ENCODE peak calls at places on chromosome 1, in eight cellular contexts. L is astrocyte of the spinal cord; D is RCC 7860; Z is GF-D8; I is GM06990; J is iris pigment epithelial cell; A is ELR; P is activated T-helper 1 cell treated with anti-CD3 and anti-CD28 coated beads, Interleukin-2, amount 50 U/mL, for 16 hours. B is an unnamed sample.
A peak's percentile ranks its signal among the peaks of the same experiment; 100 is the strongest.

GRCh38 chr1:232923739-232924386 is 26.5 kb upstream of the NTPCR start:
- DNase-seq in L (peak; percentile 51), D (peak; percentile 96), Z (no peak), I (peak; percentile 8), J (peak; percentile 3), A (peak; percentile 82), P (no peak), B (no peak)

GRCh38 chr1:227889863-227890405 is 57.8 kb downstream of the WNT9A start:
- DNase-seq in L (no peak), D (no peak), Z (no peak), I (no peak), J (no peak), A (no peak), P (no peak), B (no peak)

GRCh38 chr1:181087400-181087901 is 1.0 kb upstream of the IER5 start:
- DNase-seq in L (no peak), D (peak; percentile 42), Z (peak; percentile 82), I (peak; percentile 53), J (no peak), A (peak; percentile 67), P (no peak), B (no peak)

GRCh38 chr1:198174297-198174696 is 17.5 kb downstream of the NEK7 start:
- DNase-seq in L (no peak), D (no peak), Z (no peak), I (peak; percentile 34), J (peak; percentile 75), A (peak; percentile 40), P (no peak), B (no peak)

GRCh38 chr1:40264354-40264781 is 6.3 kb downstream of the ZMPSTE24 start:
- DNase-seq in L (no peak), D (no peak), Z (no peak), I (no peak), J (peak; percentile 36), A (no peak), P (no peak), B (no peak)

GRCh38 chr1:180528868-180529470 is 26.6 kb upstream of the ACBD6 start:
- DNase-seq in L (peak; percentile 53), D (no peak), Z (no peak), I (no peak), J (peak; percentile 39), A (no peak), P (no peak), B (no peak)

GRCh38 chr1:8962812-8963669 is 17.4 kb downstream of the CA6 start:
- DNase-seq in L (no peak), D (peak; percentile 43), Z (peak; percentile 15), I (peak; percentile 15), J (peak; percentile 39), A (peak; percentile 74), P (no peak), B (no peak)

GRCh38 chr1:172167801-172168596 is 252.5 kb upstream of the C1orf105 start:
- DNase-seq in L (peak; percentile 91), D (no peak), Z (no peak), I (no peak), J (peak; percentile 84), A (no peak), P (no peak), B (no peak)

GRCh38 chr1:164155337-164155850 is 403.6 kb upstream of the PBX1 start:
- DNase-seq in L (no peak), D (no peak), Z (no peak), I (no peak), J (no peak), A (no peak), P (no peak), B (no peak)

GRCh38 chr1:21338568-21339401 is 48.5 kb upstream of the ECE1 start:
- DNase-seq in L (peak; percentile 66), D (no peak), Z (no peak), I (no peak), J (peak; percentile 52), A (no peak), P (no peak), B (peak; percentile 81)

GRCh38 chr1:99306644-99307043 is 42.4 kb downstream of the PLPPR4 start:
- DNase-seq in L (no peak), D (no peak), Z (no peak), I (no peak), J (no peak), A (no peak), P (no peak), B (no peak)

GRCh38 chr1:202107321-202107761 is 15.4 kb upstream of the GPR37L1 start:
- DNase-seq in L (no peak), D (peak; percentile 65), Z (no peak), I (no peak), J (no peak), A (no peak), P (no peak), B (peak; percentile 70)

GRCh38 chr1:226653311-226653921 is 85.7 kb downstream of the ITPKB start:
- DNase-seq in L (no peak), D (no peak), Z (no peak), I (peak; percentile 64), J (no peak), A (no peak), P (peak; percentile 30), B (no peak)

GRCh38 chr1:2166254-2166653 is 28.3 kb downstream of the FAAP20 start:
- DNase-seq in L (no peak), D (no peak), Z (no peak), I (no peak), J (no peak), A (no peak), P (no peak), B (no peak)

GRCh38 chr1:201970334-201971159 is 11.9 kb upstream of the RNPEP start:
- DNase-seq in L (peak; percentile 25), D (peak; percentile 62), Z (no peak), I (no peak), J (peak; percentile 41), A (peak; percentile 56), P (no peak), B (peak; percentile 67)

GRCh38 chr1:52662645-52663313 is 29.8 kb downstream of the SHISAL2A start:
- DNase-seq in L (peak; percentile 27), D (no peak), Z (no peak), I (no peak), J (peak; percentile 50), A (peak; percentile 87), P (no peak), B (no peak)

GRCh38 chr1:207711285-207711684 is 40.6 kb upstream of the CD46 start:
- DNase-seq in L (no peak), D (no peak), Z (no peak), I (no peak), J (peak; percentile 40), A (peak; percentile 32), P (no peak), B (no peak)

GRCh38 chr1:156894711-156895407 is 1.3 kb downstream of the PEAR1 start:
- DNase-seq in L (no peak), D (no peak), Z (no peak), I (no peak), J (peak; percentile 67), A (peak; percentile 56), P (no peak), B (no peak)

GRCh38 chr1:55631508-55631907 is 416.3 kb upstream of the USP24 start:
- DNase-seq in L (peak; percentile 12), D (no peak), Z (no peak), I (no peak), J (peak; percentile 54), A (peak; percentile 63), P (no peak), B (no peak)

GRCh38 chr1:216702170-216702569 is 21.1 kb downstream of the ESRRG start:
- DNase-seq in L (no peak), D (no peak), Z (no peak), I (peak; percentile 46), J (no peak), A (no peak), P (no peak), B (no peak)

GRCh38 chr1:68218485-68218884 is 13.8 kb downstream of the WLS start:
- DNase-seq in L (no peak), D (no peak), Z (no peak), I (no peak), J (no peak), A (no peak), P (no peak), B (no peak)

GRCh38 chr1:231550448-231550781 is 21.9 kb downstream of the TSNAX start:
- DNase-seq in L (peak; percentile 7), D (no peak), Z (no peak), I (no peak), J (peak; percentile 28), A (peak; percentile 59), P (no peak), B (no peak)

GRCh38 chr1:235343726-235344125 is 15.4 kb downstream of the GGPS1 start:
- DNase-seq in L (no peak), D (no peak), Z (no peak), I (no peak), J (no peak), A (no peak), P (no peak), B (no peak)

GRCh38 chr1:187476671-187477070 is 647.9 kb downstream of the PLA2G4A start:
- DNase-seq in L (peak; percentile 22), D (no peak), Z (no peak), I (no peak), J (peak; percentile 24), A (peak; percentile 58), P (no peak), B (no peak)

GRCh38 chr1:21534674-21535378 is 25.6 kb downstream of the ALPL start:
- DNase-seq in L (peak; percentile 62), D (peak; percentile 36), Z (peak; percentile 6), I (no peak), J (peak; percentile 68), A (peak; percentile 47), P (no peak), B (peak; percentile 63)

GRCh38 chr1:3255680-3256079 is 186.7 kb downstream of the PRDM16 start:
- DNase-seq in L (no peak), D (no peak), Z (no peak), I (no peak), J (no peak), A (no peak), P (no peak), B (no peak)

GRCh38 chr1:108816049-108816882 is 40.6 kb downstream of the AKNAD1 start:
- DNase-seq in L (peak; percentile 97), D (peak; percentile 89), Z (no peak), I (no peak), J (peak; percentile 92), A (peak; percentile 94), P (no peak), B (peak; percentile 79)

GRCh38 chr1:41480204-41481108 is 4.0 kb downstream of the EDN2 start:
- DNase-seq in L (no peak), D (no peak), Z (no peak), I (no peak), J (no peak), A (no peak), P (no peak), B (no peak)

GRCh38 chr1:81118550-81118949 is 682.2 kb upstream of the ADGRL2 start:
- DNase-seq in L (no peak), D (no peak), Z (no peak), I (no peak), J (no peak), A (peak; percentile 55), P (no peak), B (no peak)

GRCh38 chr1:8911416-8912309 is 33.2 kb upstream of the ENO1 start:
- DNase-seq in L (peak; percentile 27), D (no peak), Z (no peak), I (no peak), J (peak; percentile 38), A (no peak), P (no peak), B (no peak)

GRCh38 chr1:185663332-185663731 is 70.9 kb upstream of the HMCN1 start:
- DNase-seq in L (no peak), D (no peak), Z (no peak), I (no peak), J (peak; percentile 28), A (no peak), P (no peak), B (no peak)